ENCODE peak calls at places on chromosomes 11 and 22, in seven cellular contexts. R, Y, O, V, M, H and F are unnamed samples.

GRCh38 chr22:29254283-29254653 is 13.5 kb downstream of the RHBDD3 start:
- DNase-seq in R (no peak), Y (no peak), O (no peak), V (no peak), M (no peak), H (no peak), F (no peak)

GRCh38 chr22:46057762-46058420 is 80.9 kb upstream of the WNT7B start:
- DNase-seq in R (peak), Y (peak), O (no peak), V (peak), M (no peak), H (peak), F (no peak)

GRCh38 chr11:34558211-34558610 is 44.6 kb upstream of the ELF5 start:
- DNase-seq in R (no peak), Y (no peak), O (no peak), V (no peak), M (no peak), H (no peak), F (no peak)

GRCh38 chr11:88103337-88104206 is 71.7 kb downstream of the RAB38 start:
- DNase-seq in R (peak), Y (no peak), O (no peak), V (peak), M (peak), H (no peak), F (peak)

GRCh38 chr11:2521681-2522630 is 77.1 kb downstream of the KCNQ1 start:
- DNase-seq in R (peak), Y (no peak), O (no peak), V (peak), M (no peak), H (peak), F (no peak)

GRCh38 chr22:17597217-17597616 is 31.3 kb downstream of the ATP6V1E1 start:
- DNase-seq in R (no peak), Y (no peak), O (no peak), V (no peak), M (no peak), H (no peak), F (no peak)

GRCh38 chr22:44386386-44387035 is 73.8 kb upstream of the SHISAL1 start:
- DNase-seq in R (no peak), Y (peak), O (no peak), V (no peak), M (no peak), H (no peak), F (no peak)

GRCh38 chr11:59957094-59957493 is 6.7 kb upstream of the OOSP4A start:
- DNase-seq in R (no peak), Y (no peak), O (no peak), V (no peak), M (no peak), H (no peak), F (peak)

GRCh38 chr11:35173011-35173511 is 34.1 kb downstream of the CD44 start:
- DNase-seq in R (peak), Y (no peak), O (no peak), V (no peak), M (no peak), H (peak), F (no peak)

GRCh38 chr11:19713221-19714092 is 820 bp downstream of the NAV2 start:
- DNase-seq in R (no peak), Y (no peak), O (no peak), V (no peak), M (peak), H (no peak), F (no peak)

GRCh38 chr11:77069969-77070582 is 3.3 kb downstream of the CAPN5 start:
- DNase-seq in R (peak), Y (no peak), O (no peak), V (peak), M (no peak), H (peak), F (no peak)

GRCh38 chr11:9363954-9364912 is 20.2 kb upstream of the IPO7 start:
- DNase-seq in R (peak), Y (peak), O (peak), V (peak), M (peak), H (peak), F (peak)
- TF ChIP-seq POLR2A in R (peak), Y (peak), O (peak), V (peak), M (peak), H (no peak), F (peak)

GRCh38 chr22:50471962-50472361 is 2.9 kb downstream of the SBF1 start:
- DNase-seq in R (no peak), Y (no peak), O (no peak), V (no peak), M (no peak), H (no peak), F (no peak)

GRCh38 chr22:50474711-50475651 is at the start of gene SBF1:
- DNase-seq in R (peak), Y (peak), O (peak), V (peak), M (peak), H (peak), F (peak)

GRCh38 chr22:50473088-50473487 is 1.7 kb downstream of the SBF1 start:
- DNase-seq in R (peak), Y (no peak), O (no peak), V (no peak), M (no peak), H (no peak), F (peak)

GRCh38 chr22:50475652-50476002 is 792 bp upstream of the SBF1 start:
- DNase-seq in R (no peak), Y (no peak), O (no peak), V (no peak), M (no peak), H (no peak), F (no peak)

GRCh38 chr22:50473855-50474671 is 772 bp downstream of the SBF1 start:
- DNase-seq in R (no peak), Y (no peak), O (no peak), V (peak), M (no peak), H (peak), F (peak)
- TF ChIP-seq POLR2A in R (no peak), Y (no peak), O (no peak), V (peak), M (no peak), H (no peak), F (no peak)

GRCh38 chr11:15059132-15059531 is 14.3 kb upstream of the CALCB start:
- DNase-seq in R (no peak), Y (no peak), O (no peak), V (no peak), M (no peak), H (no peak), F (no peak)
- TF ChIP-seq POLR2A in R (no peak), Y (no peak), O (no peak), V (no peak), M (no peak), H (no peak), F (no peak)

GRCh38 chr11:72829178-72829577 is 15.0 kb downstream of the ATG16L2 start:
- DNase-seq in R (no peak), Y (peak), O (no peak), V (no peak), M (no peak), H (no peak), F (no peak)
- TF ChIP-seq POLR2A in R (no peak), Y (no peak), O (no peak), V (no peak), M (no peak), H (no peak), F (no peak)

GRCh38 chr11:17730608-17731462 is 3.7 kb upstream of the KCNC1 start:
- DNase-seq in R (peak), Y (peak), O (no peak), V (peak), M (peak), H (peak), F (peak)
- TF ChIP-seq POLR2A in R (no peak), Y (no peak), O (no peak), V (no peak), M (no peak), H (no peak), F (no peak)

DNA sequence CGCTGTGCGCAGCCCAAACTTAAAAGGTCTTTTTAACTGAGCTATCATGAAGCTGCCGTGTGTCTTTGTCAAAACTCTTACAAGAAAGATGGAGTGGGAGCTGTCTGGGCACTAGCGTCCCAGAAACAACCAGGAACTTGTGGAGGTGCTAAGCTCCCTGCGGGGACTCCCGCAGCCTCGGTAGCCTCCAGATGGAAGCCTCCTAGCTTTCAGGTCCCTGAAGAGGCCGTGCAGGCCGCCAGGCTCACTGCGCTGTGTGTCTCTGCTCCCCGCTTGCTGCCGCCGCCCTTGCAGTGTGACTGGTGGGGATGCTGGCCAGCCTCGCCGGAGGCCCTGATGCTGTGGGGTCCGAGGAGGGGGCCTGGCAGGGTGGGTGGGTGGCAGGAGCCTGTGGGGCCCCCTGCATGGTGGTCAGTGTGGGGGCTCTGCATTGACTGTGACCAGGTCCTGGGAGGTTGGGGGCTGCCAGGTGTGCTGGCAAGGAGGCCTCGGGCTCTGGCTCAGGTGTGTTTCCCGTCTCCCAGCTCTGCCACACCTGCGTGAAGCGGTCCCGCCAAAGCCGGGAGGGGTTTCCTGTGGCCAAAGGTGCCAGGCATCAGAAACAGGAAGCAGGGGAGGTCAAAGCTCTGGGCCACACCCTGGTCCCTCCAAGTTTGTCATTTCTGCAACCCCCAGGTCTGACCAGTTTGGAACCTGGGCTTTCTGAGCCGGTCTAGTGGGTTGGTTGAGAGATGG is 1.2 kb downstream of the TRABD start:
- DNase-seq in R (peak), Y (peak), O (no peak), V (peak), M (no peak), H (peak), F (no peak)
- TF ChIP-seq POLR2A in R (no peak), Y (no peak), O (no peak), V (no peak), M (no peak), H (no peak), F (no peak)

DNA sequence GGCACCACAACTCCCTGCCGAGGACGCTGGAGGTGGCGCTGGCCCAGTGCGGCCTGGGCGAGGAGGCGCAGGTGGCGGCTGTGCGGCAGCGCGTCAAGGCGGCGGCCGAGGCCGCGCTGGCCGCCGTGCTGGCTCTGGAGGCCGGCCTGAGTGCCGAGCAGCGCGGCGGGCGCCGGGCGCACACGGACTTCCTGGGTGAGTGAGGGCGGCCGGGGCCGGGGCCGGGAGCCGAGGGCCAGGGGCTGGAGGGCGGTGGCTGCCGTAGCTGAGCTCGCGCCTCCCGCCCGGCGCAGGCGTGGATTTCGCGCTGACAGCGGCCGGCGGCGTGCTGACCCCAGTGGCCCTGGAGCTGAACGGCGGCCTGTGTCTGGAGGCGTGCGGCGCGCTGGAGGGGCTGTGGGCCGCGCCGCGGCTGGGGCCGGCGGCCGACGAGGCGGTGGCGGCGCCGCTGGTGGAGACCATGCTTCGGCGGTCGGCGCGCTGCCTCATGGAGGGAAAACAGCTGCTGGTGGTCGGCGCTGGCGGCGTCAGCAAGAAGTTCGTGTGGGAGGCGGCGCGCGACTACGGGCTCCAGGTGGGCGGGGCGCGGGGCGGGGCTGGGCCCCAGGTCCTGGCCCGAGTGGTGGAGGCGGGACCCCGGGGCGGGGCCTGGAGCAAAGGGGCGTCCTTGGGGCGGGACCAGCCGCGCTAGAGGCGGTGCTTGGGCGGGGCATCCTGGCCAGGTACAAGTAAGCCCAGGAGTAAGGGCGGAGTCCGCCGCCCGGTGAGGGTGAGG is 5.4 kb downstream of the CARNS1 start:
- DNase-seq in R (peak), Y (peak), O (peak), V (peak), M (peak), H (peak), F (peak)
- TF ChIP-seq POLR2A in R (no peak), Y (peak), O (peak), V (peak), M (peak), H (no peak), F (no peak)

DNA sequence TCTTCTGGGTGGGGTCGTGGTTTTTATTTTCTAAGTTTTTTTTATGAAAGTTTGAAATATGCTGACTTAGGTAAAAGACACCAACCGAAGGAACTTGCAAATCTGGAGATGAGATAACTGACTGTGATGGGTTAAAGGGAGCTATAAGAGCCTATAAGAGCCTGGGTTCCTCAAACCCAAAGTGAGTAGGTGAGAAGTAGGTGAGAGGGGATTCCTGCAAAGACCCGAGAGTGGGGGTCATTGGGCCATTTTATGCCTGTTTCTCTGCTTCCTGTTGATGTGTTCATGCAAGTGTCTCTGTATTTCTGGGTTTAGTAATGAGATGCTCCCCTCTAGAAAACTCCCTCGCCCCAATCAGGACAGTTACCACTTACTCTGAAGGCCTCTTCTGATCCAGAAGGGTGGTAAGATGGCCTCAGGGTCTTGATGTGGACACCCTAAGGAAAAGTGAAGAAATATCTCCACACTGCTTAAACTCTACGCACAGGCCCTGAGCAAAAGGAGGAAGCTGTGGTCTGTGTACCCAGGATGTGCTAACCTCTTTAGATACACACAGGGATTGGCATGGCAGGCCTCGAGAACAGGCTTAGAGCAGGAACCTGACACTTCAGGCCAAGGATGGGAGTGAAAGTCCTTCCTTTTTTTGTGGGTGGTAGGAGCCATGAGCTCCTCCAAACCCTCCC is 1.8 kb downstream of the FLI1 start:
- DNase-seq in R (peak), Y (no peak), O (no peak), V (peak), M (no peak), H (no peak), F (no peak)
- TF ChIP-seq POLR2A in R (no peak), Y (no peak), O (peak), V (peak), M (no peak), H (no peak), F (no peak)

GRCh38 chr22:42683599-42684283 is 34.5 kb upstream of the CYB5R3 start:
- DNase-seq in R (no peak), Y (peak), O (no peak), V (no peak), M (no peak), H (no peak), F (no peak)
- TF ChIP-seq POLR2A in R (no peak), Y (no peak), O (no peak), V (no peak), M (no peak), H (no peak), F (no peak)

DNA sequence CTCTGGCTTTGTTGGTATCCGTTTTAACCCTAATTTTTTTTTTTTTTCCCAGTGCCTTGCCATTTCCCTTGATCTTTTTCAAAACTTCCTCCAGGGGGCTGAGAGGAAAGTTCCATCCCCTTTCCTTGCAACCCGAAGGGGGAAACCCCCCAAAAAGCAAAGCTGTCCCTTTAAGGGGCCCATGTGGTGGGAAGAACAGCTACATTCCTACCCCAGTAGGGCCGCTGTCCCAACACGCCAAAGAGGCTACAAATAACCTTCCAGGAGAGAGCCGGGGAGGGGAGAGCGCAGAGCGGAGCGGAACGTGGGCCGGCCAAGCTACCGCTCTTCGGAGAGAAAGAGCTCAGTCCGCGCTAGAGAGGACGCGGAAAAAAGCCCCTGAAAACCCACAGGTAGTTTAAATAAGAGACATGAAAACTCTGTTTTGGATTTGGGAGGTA is 1.7 kb downstream of the LRP4 start:
- DNase-seq in R (peak), Y (peak), O (no peak), V (peak), M (peak), H (peak), F (peak)
- TF ChIP-seq POLR2A in R (no peak), Y (no peak), O (peak), V (peak), M (no peak), H (no peak), F (no peak)